ENCODE peak calls at places on chromosomes 3 and 15, in six cellular contexts. V is body of pancreas, I is psoas muscle, S is brain microvascular endothelial cell, Y is H1, E is cardiac muscle cell. C is an unnamed sample.

GRCh38 chr15:64856429-64857145 is 14.9 kb downstream of the PLEKHO2 start:
- DNase-seq in S (no peak), E (peak), V (peak), I (no peak), Y (no peak), C (no peak)

GRCh38 chr15:50790778-50791536 is 25.5 kb upstream of the SPPL2A start:
- DNase-seq in I (no peak), E (no peak), S (no peak), V (no peak), Y (no peak), C (no peak)

GRCh38 chr3:149494022-149494758 is 19.7 kb downstream of the TM4SF4 start:
- DNase-seq in I (peak), Y (peak), E (peak), V (peak), S (peak), C (peak)

GRCh38 chr3:174844746-174845145 is 14.4 kb upstream of the NAALADL2 start:
- DNase-seq in V (no peak), Y (no peak), E (no peak), I (no peak), S (no peak), C (no peak)

GRCh38 chr15:60932051-60932915 is 296.8 kb downstream of the RORA start:
- DNase-seq in E (peak), S (no peak), I (peak), Y (no peak), V (peak), C (peak)

GRCh38 chr3:187484547-187485325 is 116.6 kb downstream of the RTP4 start:
- DNase-seq in V (no peak), I (no peak), Y (no peak), S (no peak), E (no peak), C (no peak)

GRCh38 chr15:81105521-81105920 is 28.5 kb upstream of the CFAP161 start:
- DNase-seq in V (no peak), I (no peak), S (peak), Y (no peak), E (no peak), C (no peak)

GRCh38 chr15:45157974-45158373 is 28.2 kb downstream of the DUOX1 start:
- DNase-seq in S (peak), Y (no peak), I (no peak), E (peak), V (no peak), C (no peak)

GRCh38 chr15:77630956-77631789 is 1.5 kb downstream of the LINGO1 start:
- DNase-seq in E (no peak), I (no peak), Y (no peak), S (no peak), V (peak), C (no peak)

GRCh38 chr3:64038252-64038651 is 15.0 kb upstream of the PSMD6 start:
- DNase-seq in S (no peak), V (no peak), E (no peak), Y (no peak), I (no peak), C (no peak)

GRCh38 chr3:127209840-127210653 is 17.1 kb downstream of the PRR23E start:
- DNase-seq in I (no peak), V (no peak), Y (no peak), E (no peak), S (no peak), C (no peak)

GRCh38 chr3:178044320-178044719 is 491.9 kb upstream of the KCNMB2 start:
- DNase-seq in I (no peak), E (no peak), V (no peak), Y (no peak), S (no peak), C (no peak)

GRCh38 chr15:50653156-50653743 is 33.3 kb downstream of the TRPM7 start:
- DNase-seq in Y (no peak), E (no peak), V (no peak), S (no peak), I (no peak), C (no peak)

GRCh38 chr15:31954364-31954763 is 76.0 kb upstream of the CHRNA7 start:
- DNase-seq in S (no peak), V (no peak), E (no peak), Y (no peak), I (no peak), C (no peak)

GRCh38 chr15:70504305-70504951 is 258.9 kb downstream of the UACA start:
- DNase-seq in E (peak), S (peak), Y (no peak), I (peak), V (peak), C (peak)

GRCh38 chr15:88745696-88746095 is 57.5 kb upstream of the ACAN start:
- DNase-seq in E (peak), V (no peak), Y (no peak), I (no peak), S (peak), C (no peak)

GRCh38 chr15:32717290-32718081 is at the start of gene GREM1:
- DNase-seq in Y (no peak), I (peak), E (peak), S (peak), V (peak), C (no peak)

GRCh38 chr3:32313723-32314473 is 75.4 kb downstream of the CMTM8 start:
- DNase-seq in Y (no peak), I (no peak), S (peak), E (peak), V (no peak), C (no peak)

GRCh38 chr3:10580426-10580825 is 75.0 kb upstream of the ATP2B2 start:
- DNase-seq in Y (no peak), I (no peak), S (no peak), V (no peak), E (no peak), C (no peak)

GRCh38 chr15:38905634-38906033 is 341.0 kb upstream of the RASGRP1 start:
- DNase-seq in E (no peak), V (no peak), Y (no peak), S (no peak), I (no peak), C (no peak)

GRCh38 chr3:140167600-140168281 is 232.8 kb downstream of the CLSTN2 start:
- DNase-seq in I (no peak), Y (no peak), S (no peak), V (no peak), E (no peak), C (no peak)

GRCh38 chr15:79028411-79028964 is 62.1 kb downstream of the RASGRF1 start:
- DNase-seq in S (peak), E (peak), V (peak), Y (peak), I (no peak), C (peak)

GRCh38 chr3:13825317-13825590 is 54.6 kb downstream of the WNT7A start:
- DNase-seq in I (no peak), S (no peak), V (no peak), E (no peak), Y (no peak), C (no peak)

GRCh38 chr3:13823186-13823585 is 56.7 kb downstream of the WNT7A start:
- DNase-seq in I (no peak), Y (no peak), V (no peak), E (no peak), S (no peak), C (no peak)

GRCh38 chr3:13823692-13824091 is 56.2 kb downstream of the WNT7A start:
- DNase-seq in E (no peak), I (no peak), Y (no peak), V (no peak), S (no peak), C (no peak)

GRCh38 chr3:13825821-13826220 is 54.0 kb downstream of the WNT7A start:
- DNase-seq in Y (no peak), E (no peak), V (no peak), S (no peak), I (no peak), C (no peak)

DNA sequence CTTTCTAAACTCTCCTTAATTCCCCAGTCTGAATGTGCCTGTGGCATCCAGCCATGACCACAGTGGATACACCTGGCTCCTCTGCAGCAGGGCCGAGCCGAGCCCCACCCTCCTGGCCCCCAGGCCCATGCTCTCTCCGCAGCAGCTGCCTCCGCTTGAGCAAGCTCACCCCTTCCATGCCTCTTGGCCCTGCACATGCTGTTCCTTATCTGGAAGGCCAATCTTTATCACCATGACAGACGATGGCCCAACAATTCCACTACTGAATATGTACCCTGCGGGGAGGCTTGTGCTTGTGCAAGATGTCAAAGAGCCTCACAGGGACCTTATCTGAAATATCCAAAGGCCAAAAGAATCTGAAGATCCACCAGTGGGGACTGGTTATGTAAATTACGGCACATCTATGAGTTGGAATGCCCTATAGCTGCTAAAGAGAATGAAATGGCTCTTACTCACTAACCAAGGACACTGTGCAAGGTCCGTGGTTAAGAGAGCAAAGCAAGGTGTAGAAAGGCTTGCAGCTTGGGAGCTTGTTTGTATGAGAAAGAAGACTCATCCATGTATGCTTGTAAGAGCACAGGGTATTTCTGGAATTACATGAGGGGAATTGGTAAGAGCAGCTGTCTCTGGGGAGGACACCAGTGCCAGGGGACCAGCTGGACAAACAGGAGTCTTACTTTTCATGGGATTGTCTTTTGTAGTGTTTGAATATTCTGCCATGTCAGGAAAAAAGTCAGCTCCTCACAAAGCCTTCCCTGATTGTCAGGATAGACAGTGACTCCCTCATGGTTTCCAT is 55.2 kb downstream of the WNT7A start:
- DNase-seq in V (no peak), S (no peak), Y (no peak), I (no peak), E (no peak), C (no peak)
- H3K4me3 ChIP-seq in V (no peak), S (no peak), Y (no peak), I (no peak), E (no peak), C (no peak)

GRCh38 chr15:55707985-55708384 is 35.0 kb downstream of the PRTG start:
- DNase-seq in I (no peak), S (no peak), E (no peak), V (no peak), Y (no peak), C (no peak)
- H3K4me3 ChIP-seq in I (no peak), S (no peak), E (no peak), V (no peak), Y (no peak), C (no peak)

GRCh38 chr3:170867552-170867951 is 2.4 kb downstream of the RPL22L1 start:
- DNase-seq in S (no peak), I (no peak), Y (no peak), E (peak), V (no peak), C (no peak)
- H3K4me3 ChIP-seq in S (peak), I (peak), Y (peak), E (peak), V (no peak), C (peak)

GRCh38 chr3:193819117-193819978 is 226.3 kb downstream of the OPA1 start:
- DNase-seq in S (no peak), Y (no peak), E (no peak), V (no peak), I (no peak), C (no peak)

GRCh38 chr3:193816028-193816395 is 223.0 kb downstream of the OPA1 start:
- DNase-seq in V (no peak), Y (no peak), I (no peak), E (no peak), S (no peak), C (no peak)

GRCh38 chr3:193815246-193816027 is 222.4 kb downstream of the OPA1 start:
- DNase-seq in E (no peak), S (no peak), Y (no peak), V (no peak), I (no peak), C (no peak)

GRCh38 chr3:193814166-193814565 is 221.2 kb downstream of the OPA1 start:
- DNase-seq in Y (no peak), I (no peak), E (no peak), V (no peak), S (no peak), C (no peak)

DNA sequence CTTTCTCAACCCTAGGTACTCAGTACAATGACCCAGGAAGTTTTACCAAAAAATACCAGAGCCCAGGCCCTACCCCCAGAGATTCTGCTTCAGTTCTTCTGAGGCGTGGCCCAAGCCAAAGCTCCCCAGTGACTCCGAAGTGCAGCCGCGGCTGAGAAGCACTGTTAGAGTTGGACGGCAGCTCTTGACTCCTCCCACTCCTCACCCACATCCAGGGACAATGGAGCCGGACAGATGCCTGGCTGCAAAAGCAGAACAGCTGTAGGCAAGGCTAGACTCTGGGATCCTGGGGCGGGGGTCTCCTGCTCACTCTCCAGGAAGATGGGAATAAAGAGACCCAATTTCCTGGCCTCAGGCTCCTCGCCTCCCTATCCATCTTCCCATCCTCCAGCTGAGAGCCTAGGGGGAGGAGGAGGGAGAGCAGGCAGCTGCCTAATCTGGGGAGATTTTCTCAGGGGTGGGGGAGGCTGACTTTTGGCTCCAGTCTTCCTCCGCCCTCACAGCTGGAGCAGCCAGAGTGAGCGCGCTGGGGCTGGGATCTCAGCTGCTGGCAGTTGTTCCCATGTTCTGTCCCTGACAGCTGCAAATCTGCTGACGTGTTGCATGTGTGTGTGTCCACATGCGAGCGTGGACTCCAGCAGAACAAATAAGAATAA is 223.8 kb downstream of the OPA1 start:
- DNase-seq in Y (peak), E (peak), V (peak), I (peak), S (no peak), C (no peak)
- H3K4me3 ChIP-seq in Y (peak), E (no peak), V (no peak), I (no peak), S (no peak), C (no peak)

GRCh38 chr3:156593814-156594213 is 38.9 kb upstream of the SSR3 start:
- DNase-seq in E (no peak), I (no peak), S (no peak), Y (no peak), V (no peak), C (no peak)
- H3K4me3 ChIP-seq in E (no peak), I (no peak), S (no peak), Y (no peak), V (no peak), C (no peak)

GRCh38 chr3:156609115-156609514 is 54.2 kb upstream of the SSR3 start:
- DNase-seq in S (no peak), E (no peak), I (no peak), V (no peak), Y (no peak), C (no peak)

GRCh38 chr3:156608601-156609000 is 53.7 kb upstream of the SSR3 start:
- DNase-seq in V (no peak), I (no peak), S (no peak), Y (no peak), E (no peak), C (no peak)

GRCh38 chr3:156604642-156605144 is 49.8 kb upstream of the SSR3 start:
- DNase-seq in S (no peak), I (no peak), Y (no peak), V (no peak), E (no peak), C (no peak)

GRCh38 chr3:156605686-156606605 is 51.0 kb upstream of the SSR3 start:
- DNase-seq in E (peak), V (peak), I (peak), S (peak), Y (peak), C (no peak)

GRCh38 chr3:156606729-156607128 is 51.8 kb upstream of the SSR3 start:
- DNase-seq in E (no peak), Y (no peak), V (no peak), I (no peak), S (no peak), C (peak)
- H3K4me3 ChIP-seq in E (no peak), Y (peak), V (no peak), I (peak), S (no peak), C (peak)

GRCh38 chr3:43689766-43690399 is 855 bp upstream of the ABHD5 start:
- DNase-seq in I (no peak), Y (no peak), S (no peak), V (no peak), E (no peak), C (no peak)

GRCh38 chr3:43688245-43688650 is 2.5 kb upstream of the ABHD5 start:
- DNase-seq in S (no peak), Y (no peak), I (no peak), E (peak), V (no peak), C (no peak)

GRCh38 chr3:43687499-43687811 is 3.3 kb upstream of the ABHD5 start:
- DNase-seq in I (no peak), Y (no peak), V (no peak), S (no peak), E (no peak), C (no peak)

GRCh38 chr3:43690400-43691119 is at the start of gene ABHD5:
- DNase-seq in I (peak), V (peak), Y (peak), E (peak), S (peak), C (peak)

DNA sequence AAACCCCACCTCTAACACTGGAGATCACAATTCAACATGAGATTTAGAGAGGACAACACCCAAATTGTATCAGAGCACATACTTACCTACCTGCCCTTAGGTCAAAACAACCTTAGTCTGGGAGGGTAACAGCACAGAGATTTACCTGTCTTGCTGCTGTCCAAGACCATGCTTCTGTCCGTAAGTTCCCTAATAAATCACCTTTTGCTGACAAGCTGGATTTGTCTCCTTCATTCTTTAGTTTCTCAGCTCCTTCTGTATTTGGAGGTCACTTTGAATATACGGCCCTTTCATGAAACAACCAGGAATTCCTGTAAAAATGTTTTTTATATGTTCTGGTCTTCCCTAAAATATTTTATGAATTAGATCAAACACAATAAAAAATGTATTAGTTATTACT is 1.6 kb upstream of the ABHD5 start:
- DNase-seq in S (no peak), E (no peak), V (no peak), Y (no peak), I (no peak), C (no peak)
- H3K4me3 ChIP-seq in S (no peak), E (no peak), V (no peak), Y (peak), I (no peak), C (no peak)

DNA sequence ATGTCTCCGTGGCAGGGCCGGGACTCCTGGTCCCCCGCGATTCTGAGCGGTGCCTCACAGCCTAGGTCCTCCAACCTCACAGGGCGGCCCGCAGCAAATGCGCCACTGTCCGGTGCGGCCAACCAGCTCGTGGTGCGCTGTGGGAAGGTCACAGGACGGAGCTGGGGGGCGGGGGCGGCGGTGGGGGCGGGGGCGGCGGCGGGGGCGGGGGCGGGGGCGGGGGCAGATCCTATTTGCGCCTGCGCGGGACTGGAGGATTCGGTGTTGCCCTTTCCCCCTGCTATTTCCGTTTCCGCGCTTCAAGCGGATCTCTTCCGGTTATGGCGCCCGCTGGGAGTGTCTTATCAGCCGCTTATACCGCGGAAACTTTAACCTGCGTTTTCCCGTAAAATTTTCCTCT is 106.7 kb upstream of the SNRPN start:
- DNase-seq in V (peak), E (peak), Y (no peak), S (peak), I (peak), C (no peak)
- H3K4me3 ChIP-seq in V (no peak), E (peak), Y (peak), S (peak), I (peak), C (no peak)

C was measured in GM12865.